ENCODE peak calls at places on chromosomes 5 and 9, in seven cellular contexts. N is upper lobe of right lung, G is cardiac muscle cell, I is mucosa of descending colon, E is heart right ventricle, V is fibroblast of lung, Z is ovary. L is an unnamed sample. For H3K4me1, the result is how much of the 10 kb centered on the place peaks cover.

GRCh38 chr9:122383992-122384461 is 13.2 kb downstream of the PTGS1 start:
- DNase-seq in N (no peak), G (peak), I (no peak), E (no peak), V (peak), Z (no peak), L (no peak)

GRCh38 chr5:1793301-1793740 is 6.3 kb downstream of the MRPL36 start:
- DNase-seq in N (no peak), G (peak), I (no peak), E (no peak), V (no peak), Z (no peak), L (no peak)

GRCh38 chr9:19186240-19186639 is 44.3 kb upstream of the DENND4C start:
- DNase-seq in N (no peak), G (no peak), I (no peak), E (no peak), V (no peak), Z (no peak), L (no peak)

GRCh38 chr5:168712280-168712924 is 133.2 kb upstream of the PANK3 start:
- DNase-seq in N (no peak), G (peak), I (no peak), E (peak), V (peak), Z (no peak), L (no peak)

GRCh38 chr9:91771027-91771426 is 179.0 kb downstream of the ROR2 start:
- DNase-seq in N (no peak), G (peak), I (no peak), E (no peak), V (peak), Z (peak), L (peak)

GRCh38 chr5:56641635-56642255 is 173.6 kb upstream of the MAP3K1 start:
- DNase-seq in N (no peak), G (no peak), I (no peak), E (no peak), V (no peak), Z (no peak), L (no peak)

GRCh38 chr5:72145351-72145750 is 38.1 kb downstream of the MAP1B start:
- DNase-seq in N (no peak), G (no peak), I (no peak), E (no peak), V (no peak), Z (no peak), L (no peak)

GRCh38 chr5:77777281-77777892 is 1.2 kb upstream of the TBCA start:
- DNase-seq in N (no peak), G (no peak), I (no peak), E (no peak), V (no peak), Z (no peak), L (no peak)

GRCh38 chr9:94824913-94825619 is 98.6 kb downstream of the AOPEP start:
- DNase-seq in N (no peak), G (no peak), I (no peak), E (no peak), V (no peak), Z (no peak), L (no peak)

GRCh38 chr9:134068742-134069535 is 1.1 kb upstream of the BRD3 start:
- DNase-seq in N (peak), G (no peak), I (peak), E (no peak), V (no peak), Z (peak), L (no peak)

GRCh38 chr5:27821681-27822080 is 783.3 kb upstream of the CDH9 start:
- DNase-seq in N (no peak), G (peak), I (no peak), E (no peak), V (no peak), Z (no peak), L (no peak)

GRCh38 chr5:93062548-93062947 is 518.5 kb downstream of the NR2F1-AS1 start:
- DNase-seq in N (no peak), G (peak), I (no peak), E (no peak), V (peak), Z (no peak), L (no peak)

GRCh38 chr9:21549251-21549765 is 67.2 kb upstream of the IFNE start:
- DNase-seq in N (no peak), G (peak), I (no peak), E (no peak), V (peak), Z (no peak), L (no peak)

GRCh38 chr5:4204616-4205151 is 609.1 kb downstream of the IRX1 start:
- DNase-seq in N (no peak), G (no peak), I (no peak), E (no peak), V (no peak), Z (no peak), L (no peak)

GRCh38 chr9:94785211-94786169 is 59.0 kb downstream of the AOPEP start:
- DNase-seq in N (no peak), G (no peak), I (no peak), E (no peak), V (no peak), Z (no peak), L (no peak)

GRCh38 chr5:42090162-42090561 is 165.1 kb downstream of the FBXO4 start:
- DNase-seq in N (no peak), G (no peak), I (no peak), E (no peak), V (no peak), Z (no peak), L (no peak)

GRCh38 chr5:139103762-139104161 is 94.4 kb downstream of the SIL1 start:
- DNase-seq in N (no peak), G (no peak), I (no peak), E (no peak), V (no peak), Z (no peak), L (no peak)

GRCh38 chr9:89779816-89780215 is 175.0 kb downstream of the GADD45G start:
- DNase-seq in N (no peak), G (no peak), I (no peak), E (no peak), V (no peak), Z (no peak), L (no peak)

GRCh38 chr5:170357853-170358497 is 31.2 kb downstream of the KCNMB1 start:
- DNase-seq in N (peak), G (no peak), I (peak), E (peak), V (no peak), Z (peak), L (peak)

GRCh38 chr5:87399720-87400119 is 13.0 kb downstream of the CCNH start:
- DNase-seq in N (no peak), G (no peak), I (no peak), E (no peak), V (no peak), Z (no peak), L (no peak)

GRCh38 chr9:136936645-136937170 is 7.8 kb downstream of the FBXW5 start:
- DNase-seq in N (no peak), G (no peak), I (no peak), E (no peak), V (no peak), Z (no peak), L (no peak)

GRCh38 chr9:136930014-136930413 is 14.5 kb downstream of the FBXW5 start:
- DNase-seq in N (no peak), G (no peak), I (no peak), E (no peak), V (no peak), Z (no peak), L (no peak)

GRCh38 chr9:136937186-136938001 is 7.1 kb downstream of the FBXW5 start:
- DNase-seq in N (peak), G (no peak), I (no peak), E (no peak), V (no peak), Z (no peak), L (no peak)

GRCh38 chr9:136931615-136932130 is 12.9 kb downstream of the FBXW5 start:
- DNase-seq in N (no peak), G (no peak), I (no peak), E (no peak), V (no peak), Z (no peak), L (no peak)

DNA sequence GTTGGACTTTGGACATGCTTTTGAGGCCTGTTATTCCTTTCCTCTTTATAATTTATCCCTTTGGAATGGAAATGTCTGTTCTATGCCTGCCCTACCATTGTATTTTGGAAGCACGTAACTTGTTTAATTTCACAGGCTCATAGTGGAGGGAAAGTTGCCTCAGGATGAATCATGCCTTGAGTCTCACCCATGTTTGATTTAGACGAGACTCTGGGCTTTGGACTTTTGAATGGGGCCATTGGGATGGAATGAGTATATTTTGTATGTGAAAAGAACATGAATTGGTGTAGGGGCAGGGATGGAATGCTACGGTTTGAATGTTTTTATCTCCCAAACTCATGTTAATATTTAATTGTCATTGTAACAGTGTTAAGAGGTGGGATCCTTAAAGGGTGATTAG is 10.3 kb downstream of the FBXW5 start:
- DNase-seq in N (no peak), G (no peak), I (no peak), E (no peak), V (no peak), Z (no peak), L (no peak)
- H3K4me1 ChIP-seq in N (under half), G (under half), I (under half), E (under half), V (under half), Z (under half), L (under half)

GRCh38 chr9:77725051-77725702 is 77.1 kb upstream of the GNA14 start:
- DNase-seq in N (no peak), G (no peak), I (no peak), E (no peak), V (no peak), Z (no peak), L (no peak)
- H3K4me1 ChIP-seq in N (under half), G (under half), I (under half), E (under half), V (under half), Z (under half), L (under half)

DNA sequence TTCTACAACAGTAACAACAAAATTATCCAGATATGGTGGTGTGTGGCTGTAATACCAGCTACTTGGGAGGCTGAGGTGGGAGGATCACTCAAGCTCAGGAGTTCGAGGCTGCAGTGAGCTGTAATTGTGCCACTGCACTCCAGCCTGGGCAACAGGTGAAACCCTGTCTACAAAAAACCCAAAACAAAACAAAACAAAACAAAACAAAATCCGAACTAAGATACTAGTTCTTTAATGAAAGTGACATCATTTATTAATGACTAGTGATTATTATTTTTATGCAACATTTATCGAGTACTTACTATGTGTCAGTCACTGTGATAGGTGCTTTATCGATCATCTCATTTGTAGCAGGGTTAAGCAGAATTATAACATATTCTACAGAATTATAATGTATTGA is 196.9 kb upstream of the GDNF start:
- DNase-seq in N (no peak), G (no peak), I (no peak), E (no peak), V (no peak), Z (no peak), L (no peak)
- H3K4me1 ChIP-seq in N (under half), G (under half), I (under half), E (under half), V (under half), Z (under half), L (under half)

DNA sequence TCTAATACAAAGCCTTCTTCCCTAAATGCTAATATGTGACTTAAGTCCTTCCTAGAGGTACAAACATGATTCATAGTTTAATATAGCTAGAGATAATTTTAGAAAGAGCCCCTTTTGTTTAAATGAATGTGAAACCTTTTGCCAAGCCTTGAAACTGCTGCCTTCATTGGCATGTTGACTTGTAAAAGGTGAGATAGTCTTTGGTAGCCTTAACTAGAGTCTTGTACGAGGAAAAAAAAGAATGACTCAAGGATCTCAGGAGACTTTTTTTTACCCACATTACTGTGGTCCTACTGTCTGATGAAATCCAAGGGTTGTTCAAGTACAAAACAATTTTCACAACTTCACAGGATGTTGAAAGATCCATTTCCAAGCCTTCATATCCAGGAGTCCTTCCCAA is 61.2 kb upstream of the FST start:
- DNase-seq in N (no peak), G (peak), I (no peak), E (no peak), V (peak), Z (no peak), L (no peak)
- H3K4me1 ChIP-seq in N (under half), G (under half), I (under half), E (under half), V (under half), Z (under half), L (under half)

GRCh38 chr5:39063037-39063436 is 11.2 kb downstream of the RICTOR start:
- DNase-seq in N (no peak), G (no peak), I (no peak), E (no peak), V (no peak), Z (no peak), L (no peak)

GRCh38 chr5:39062530-39062929 is 11.7 kb downstream of the RICTOR start:
- DNase-seq in N (no peak), G (no peak), I (no peak), E (no peak), V (no peak), Z (no peak), L (no peak)

GRCh38 chr5:39072915-39073758 is 1.1 kb downstream of the RICTOR start:
- DNase-seq in N (peak), G (peak), I (no peak), E (peak), V (peak), Z (no peak), L (peak)

GRCh38 chr5:39064450-39064849 is 9.7 kb downstream of the RICTOR start:
- DNase-seq in N (no peak), G (no peak), I (no peak), E (no peak), V (no peak), Z (no peak), L (no peak)

DNA sequence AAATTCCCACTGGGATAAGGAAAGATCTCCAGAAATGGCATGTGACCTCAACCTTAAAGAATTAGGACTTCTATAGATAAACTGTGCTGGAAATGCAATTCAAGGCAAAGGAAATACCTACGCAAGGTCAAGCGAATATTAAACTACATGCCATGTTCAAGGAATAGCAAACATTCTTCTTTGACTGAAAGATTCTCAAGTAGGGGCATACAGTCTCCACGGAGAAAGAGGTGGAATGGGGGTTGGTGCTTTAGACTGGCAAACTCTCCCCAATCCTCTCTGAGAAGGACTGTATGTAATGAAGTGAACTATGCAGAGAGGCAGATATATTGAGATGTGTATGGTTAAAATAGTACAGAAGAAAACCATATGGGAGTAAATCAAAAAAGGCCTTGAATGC is 6.1 kb downstream of the RICTOR start:
- DNase-seq in N (no peak), G (no peak), I (no peak), E (no peak), V (no peak), Z (no peak), L (no peak)
- H3K4me1 ChIP-seq in N (under half), G (under half), I (under half), E (under half), V (under half), Z (under half), L (under half)

DNA sequence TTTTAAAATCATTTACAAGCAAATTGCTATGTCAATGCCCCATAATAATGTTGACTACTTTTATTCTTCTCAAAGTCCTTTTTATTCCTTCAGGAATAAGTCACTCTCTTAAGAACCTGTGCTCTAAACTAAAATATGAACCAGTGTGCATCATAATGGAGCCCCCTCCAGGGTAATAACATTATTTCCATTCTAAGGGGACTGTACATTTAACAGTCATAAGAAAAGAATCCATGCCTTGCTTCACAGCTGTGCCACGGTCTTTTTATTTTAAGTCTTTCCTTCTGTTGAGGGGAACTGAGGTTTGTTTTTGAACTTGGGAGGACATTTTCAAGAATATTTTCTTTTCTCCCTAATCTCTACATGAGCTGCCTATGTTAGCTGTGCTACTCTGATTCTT is 297.6 kb downstream of the MAN2A1 start:
- DNase-seq in N (no peak), G (peak), I (no peak), E (no peak), V (no peak), Z (no peak), L (no peak)
- H3K4me1 ChIP-seq in N (under half), G (under half), I (under half), E (under half), V (under half), Z (under half), L (under half)

GRCh38 chr5:103525366-103525765 is 37.2 kb downstream of the NUDT12 start:
- DNase-seq in N (no peak), G (no peak), I (no peak), E (no peak), V (no peak), Z (no peak), L (no peak)
- H3K4me1 ChIP-seq in N (under half), G (under half), I (under half), E (under half), V (under half), Z (under half), L (under half)

L was measured in testis.